ENCODE peak calls at places on chromosomes 2 and 18, in eight cellular contexts. One of them, this sample, is unnamed.

GRCh38 chr2:42962521-42962953 is 170.2 kb upstream of the HAAO start:
- DNase-seq in GM23338: no peak
- DNase-seq in HCT116: no peak
- DNase-seq in colonic mucosa: no peak
- DNase-seq in tibial nerve: no peak
- DNase-seq in RWPE1: no peak
- DNase-seq in lower lobe of right lung: no peak
- DNase-seq in astrocyte of the spinal cord: no peak
- DNase-seq in this sample: no peak

GRCh38 chr2:43491070-43491639 is 104.7 kb downstream of the THADA start:
- DNase-seq in GM23338: no peak
- DNase-seq in HCT116: no peak
- DNase-seq in colonic mucosa: no peak
- DNase-seq in tibial nerve: no peak
- DNase-seq in RWPE1: no peak
- DNase-seq in lower lobe of right lung: no peak
- DNase-seq in astrocyte of the spinal cord: no peak
- DNase-seq in this sample: no peak

GRCh38 chr2:132766573-132766972 is 96.6 kb upstream of the LYPD1 start:
- DNase-seq in GM23338: no peak
- DNase-seq in HCT116: no peak
- DNase-seq in colonic mucosa: no peak
- DNase-seq in tibial nerve: no peak
- DNase-seq in RWPE1: no peak
- DNase-seq in lower lobe of right lung: no peak
- DNase-seq in astrocyte of the spinal cord: no peak
- DNase-seq in this sample: no peak

GRCh38 chr18:5073026-5073944 is 123.8 kb downstream of the AKAIN1 start:
- DNase-seq in GM23338: peak; percentile 81
- DNase-seq in HCT116: peak; percentile 13
- DNase-seq in colonic mucosa: no peak
- DNase-seq in tibial nerve: no peak
- DNase-seq in RWPE1: peak; percentile 7
- DNase-seq in lower lobe of right lung: no peak
- DNase-seq in astrocyte of the spinal cord: peak; percentile 2
- DNase-seq in this sample: no peak

GRCh38 chr2:6866239-6866745 is 585 bp upstream of the CMPK2 start:
- DNase-seq in GM23338: peak; percentile 50
- DNase-seq in HCT116: peak; percentile 27
- DNase-seq in colonic mucosa: peak; percentile 50
- DNase-seq in tibial nerve: no peak
- DNase-seq in RWPE1: peak; percentile 57
- DNase-seq in lower lobe of right lung: no peak
- DNase-seq in astrocyte of the spinal cord: peak; percentile 23
- DNase-seq in this sample: no peak

GRCh38 chr18:4125246-4125938 is 329.7 kb downstream of the DLGAP1 start:
- DNase-seq in GM23338: peak; percentile 61
- DNase-seq in HCT116: no peak
- DNase-seq in colonic mucosa: no peak
- DNase-seq in tibial nerve: no peak
- DNase-seq in RWPE1: no peak
- DNase-seq in lower lobe of right lung: no peak
- DNase-seq in astrocyte of the spinal cord: peak; percentile 69
- DNase-seq in this sample: no peak

GRCh38 chr2:29753676-29754444 is 167.5 kb downstream of the ALK start:
- DNase-seq in GM23338: no peak
- DNase-seq in HCT116: no peak
- DNase-seq in colonic mucosa: no peak
- DNase-seq in tibial nerve: no peak
- DNase-seq in RWPE1: no peak
- DNase-seq in lower lobe of right lung: no peak
- DNase-seq in astrocyte of the spinal cord: peak; percentile 88
- DNase-seq in this sample: no peak

GRCh38 chr18:36187138-36187825 is at the start of gene MOCOS:
- DNase-seq in GM23338: peak; percentile 88
- DNase-seq in HCT116: peak; percentile 29
- DNase-seq in colonic mucosa: peak; percentile 93
- DNase-seq in tibial nerve: peak; percentile 62
- DNase-seq in RWPE1: peak; percentile 68
- DNase-seq in lower lobe of right lung: peak; percentile 90
- DNase-seq in astrocyte of the spinal cord: peak; percentile 54
- DNase-seq in this sample: peak; percentile 92

GRCh38 chr2:144518744-144519596 is 949 bp downstream of the ZEB2 start:
- DNase-seq in GM23338: no peak
- DNase-seq in HCT116: no peak
- DNase-seq in colonic mucosa: no peak
- DNase-seq in tibial nerve: no peak
- DNase-seq in RWPE1: no peak
- DNase-seq in lower lobe of right lung: no peak
- DNase-seq in astrocyte of the spinal cord: peak; percentile 50
- DNase-seq in this sample: no peak

GRCh38 chr2:219531639-219532377 is 11.8 kb downstream of the CHPF start:
- DNase-seq in GM23338: no peak
- DNase-seq in HCT116: no peak
- DNase-seq in colonic mucosa: no peak
- DNase-seq in tibial nerve: no peak
- DNase-seq in RWPE1: no peak
- DNase-seq in lower lobe of right lung: no peak
- DNase-seq in astrocyte of the spinal cord: no peak
- DNase-seq in this sample: no peak

GRCh38 chr2:98348066-98348561 is 1.9 kb downstream of the CNGA3 start:
- DNase-seq in GM23338: peak; percentile 86
- DNase-seq in HCT116: no peak
- DNase-seq in colonic mucosa: no peak
- DNase-seq in tibial nerve: no peak
- DNase-seq in RWPE1: no peak
- DNase-seq in lower lobe of right lung: no peak
- DNase-seq in astrocyte of the spinal cord: no peak
- DNase-seq in this sample: no peak

GRCh38 chr2:43000242-43001054 is 208.1 kb upstream of the HAAO start:
- DNase-seq in GM23338: no peak
- DNase-seq in HCT116: no peak
- DNase-seq in colonic mucosa: no peak
- DNase-seq in tibial nerve: no peak
- DNase-seq in RWPE1: no peak
- DNase-seq in lower lobe of right lung: no peak
- DNase-seq in astrocyte of the spinal cord: no peak
- DNase-seq in this sample: no peak

GRCh38 chr2:161306919-161307318 is 1.3 kb upstream of the PSMD14 start:
- DNase-seq in GM23338: peak; percentile 33
- DNase-seq in HCT116: no peak
- DNase-seq in colonic mucosa: no peak
- DNase-seq in tibial nerve: no peak
- DNase-seq in RWPE1: no peak
- DNase-seq in lower lobe of right lung: no peak
- DNase-seq in astrocyte of the spinal cord: no peak
- DNase-seq in this sample: no peak

GRCh38 chr2:143575340-143575739 is 446.1 kb downstream of the ARHGAP15 start:
- DNase-seq in GM23338: peak; percentile 61
- DNase-seq in HCT116: peak; percentile 7
- DNase-seq in colonic mucosa: no peak
- DNase-seq in tibial nerve: no peak
- DNase-seq in RWPE1: no peak
- DNase-seq in lower lobe of right lung: no peak
- DNase-seq in astrocyte of the spinal cord: no peak
- DNase-seq in this sample: no peak

GRCh38 chr18:6056171-6056932 is 161.0 kb upstream of the TMEM200C start:
- DNase-seq in GM23338: no peak
- DNase-seq in HCT116: no peak
- DNase-seq in colonic mucosa: no peak
- DNase-seq in tibial nerve: no peak
- DNase-seq in RWPE1: no peak
- DNase-seq in lower lobe of right lung: no peak
- DNase-seq in astrocyte of the spinal cord: peak; percentile 82
- DNase-seq in this sample: no peak

GRCh38 chr18:5456577-5457466 is 87.0 kb downstream of the EPB41L3 start:
- DNase-seq in GM23338: peak; percentile 63
- DNase-seq in HCT116: no peak
- DNase-seq in colonic mucosa: no peak
- DNase-seq in tibial nerve: no peak
- DNase-seq in RWPE1: no peak
- DNase-seq in lower lobe of right lung: no peak
- DNase-seq in astrocyte of the spinal cord: peak; percentile 73
- DNase-seq in this sample: no peak

GRCh38 chr2:85772019-85772745 is 18.4 kb downstream of the ATOH8 start:
- DNase-seq in GM23338: peak; percentile 74
- DNase-seq in HCT116: peak; percentile 73
- DNase-seq in colonic mucosa: peak; percentile 92
- DNase-seq in tibial nerve: peak; percentile 99
- DNase-seq in RWPE1: peak; percentile 92
- DNase-seq in lower lobe of right lung: peak; percentile 94
- DNase-seq in astrocyte of the spinal cord: peak; percentile 100
- DNase-seq in this sample: peak; percentile 100

DNA sequence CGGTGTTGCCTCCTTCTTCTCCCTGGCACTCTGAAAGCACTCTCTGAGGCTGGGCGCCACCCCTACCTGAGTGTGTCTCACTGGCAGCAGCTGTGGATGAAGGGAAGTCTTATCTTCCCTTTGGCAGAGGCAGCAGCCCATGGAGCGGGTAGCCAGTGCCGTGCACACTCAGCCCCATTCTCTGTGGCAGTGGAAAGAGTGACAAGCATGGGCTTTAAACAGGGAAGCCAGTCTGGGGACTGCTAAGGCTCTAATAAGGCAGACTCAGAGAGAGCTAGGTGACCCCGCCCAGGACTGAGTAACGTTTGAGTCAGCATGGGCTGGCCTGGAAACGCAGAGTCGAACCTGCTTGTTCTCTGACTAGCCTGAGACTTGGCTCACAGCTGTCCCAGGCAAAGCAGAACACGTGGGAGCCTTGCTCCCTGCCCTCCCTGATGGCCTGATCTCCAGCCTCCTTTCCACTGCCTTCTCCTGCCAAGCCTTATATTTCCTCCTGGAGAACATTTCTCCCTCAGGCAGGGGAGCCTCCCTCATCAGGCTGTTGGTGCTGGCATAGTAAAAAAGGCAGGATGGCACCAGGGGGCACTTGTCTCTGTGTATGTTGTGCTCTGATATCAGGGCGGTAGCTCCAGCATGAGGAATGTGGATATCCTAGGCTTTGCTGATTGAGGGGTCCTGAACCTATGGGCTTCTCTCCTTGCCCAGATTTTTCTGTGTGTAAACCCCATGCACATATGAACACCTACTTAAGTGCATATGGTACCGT is 93.9 kb upstream of the LGALSL start:
- DNase-seq in GM23338: peak; percentile 34
- DNase-seq in HCT116: peak; percentile 92
- DNase-seq in colonic mucosa: peak; percentile 85
- DNase-seq in tibial nerve: peak; percentile 32
- DNase-seq in RWPE1: peak; percentile 89
- DNase-seq in lower lobe of right lung: peak; percentile 59
- DNase-seq in astrocyte of the spinal cord: peak; percentile 93
- DNase-seq in this sample: no peak
- TF ChIP-seq CTCF in GM23338: no peak
- TF ChIP-seq CTCF in HCT116: peak; percentile 42
- TF ChIP-seq CTCF in colonic mucosa: no peak
- TF ChIP-seq CTCF in tibial nerve: no peak
- TF ChIP-seq CTCF in RWPE1: no peak
- TF ChIP-seq CTCF in lower lobe of right lung: no peak
- TF ChIP-seq CTCF in astrocyte of the spinal cord: no peak
- TF ChIP-seq CTCF in this sample: peak; percentile 37

GRCh38 chr18:52339891-52340371 is at the start of gene DCC:
- DNase-seq in GM23338: peak; percentile 82
- DNase-seq in HCT116: no peak
- DNase-seq in colonic mucosa: peak; percentile 24
- DNase-seq in tibial nerve: no peak
- DNase-seq in RWPE1: peak; percentile 10
- DNase-seq in lower lobe of right lung: no peak
- DNase-seq in astrocyte of the spinal cord: peak; percentile 62
- DNase-seq in this sample: no peak
- TF ChIP-seq CTCF in GM23338: peak; percentile 63
- TF ChIP-seq CTCF in HCT116: no peak
- TF ChIP-seq CTCF in colonic mucosa: no peak
- TF ChIP-seq CTCF in tibial nerve: no peak
- TF ChIP-seq CTCF in RWPE1: no peak
- TF ChIP-seq CTCF in lower lobe of right lung: peak; percentile 27
- TF ChIP-seq CTCF in astrocyte of the spinal cord: peak; percentile 60
- TF ChIP-seq CTCF in this sample: peak; percentile 56

GRCh38 chr2:150080115-150080514 is 407.4 kb downstream of the RND3 start:
- DNase-seq in GM23338: no peak
- DNase-seq in HCT116: no peak
- DNase-seq in colonic mucosa: no peak
- DNase-seq in tibial nerve: no peak
- DNase-seq in RWPE1: no peak
- DNase-seq in lower lobe of right lung: no peak
- DNase-seq in astrocyte of the spinal cord: peak; percentile 57
- DNase-seq in this sample: no peak
- TF ChIP-seq CTCF in GM23338: no peak
- TF ChIP-seq CTCF in HCT116: no peak
- TF ChIP-seq CTCF in colonic mucosa: no peak
- TF ChIP-seq CTCF in tibial nerve: no peak
- TF ChIP-seq CTCF in RWPE1: no peak
- TF ChIP-seq CTCF in lower lobe of right lung: no peak
- TF ChIP-seq CTCF in astrocyte of the spinal cord: no peak
- TF ChIP-seq CTCF in this sample: no peak

GRCh38 chr2:134366359-134366758 is 112.5 kb downstream of the MGAT5 start:
- DNase-seq in GM23338: no peak
- DNase-seq in HCT116: no peak
- DNase-seq in colonic mucosa: no peak
- DNase-seq in tibial nerve: no peak
- DNase-seq in RWPE1: no peak
- DNase-seq in lower lobe of right lung: no peak
- DNase-seq in astrocyte of the spinal cord: no peak
- DNase-seq in this sample: no peak

GRCh38 chr2:134367216-134367615 is 113.3 kb downstream of the MGAT5 start:
- DNase-seq in GM23338: no peak
- DNase-seq in HCT116: no peak
- DNase-seq in colonic mucosa: no peak
- DNase-seq in tibial nerve: no peak
- DNase-seq in RWPE1: no peak
- DNase-seq in lower lobe of right lung: no peak
- DNase-seq in astrocyte of the spinal cord: no peak
- DNase-seq in this sample: no peak

GRCh38 chr2:134367915-134368911 is 114.3 kb downstream of the MGAT5 start:
- DNase-seq in GM23338: no peak
- DNase-seq in HCT116: no peak
- DNase-seq in colonic mucosa: no peak
- DNase-seq in tibial nerve: no peak
- DNase-seq in RWPE1: no peak
- DNase-seq in lower lobe of right lung: no peak
- DNase-seq in astrocyte of the spinal cord: peak; percentile 88
- DNase-seq in this sample: no peak

GRCh38 chr2:134362751-134363150 is 108.9 kb downstream of the MGAT5 start:
- DNase-seq in GM23338: no peak
- DNase-seq in HCT116: no peak
- DNase-seq in colonic mucosa: no peak
- DNase-seq in tibial nerve: no peak
- DNase-seq in RWPE1: no peak
- DNase-seq in lower lobe of right lung: no peak
- DNase-seq in astrocyte of the spinal cord: no peak
- DNase-seq in this sample: no peak

DNA sequence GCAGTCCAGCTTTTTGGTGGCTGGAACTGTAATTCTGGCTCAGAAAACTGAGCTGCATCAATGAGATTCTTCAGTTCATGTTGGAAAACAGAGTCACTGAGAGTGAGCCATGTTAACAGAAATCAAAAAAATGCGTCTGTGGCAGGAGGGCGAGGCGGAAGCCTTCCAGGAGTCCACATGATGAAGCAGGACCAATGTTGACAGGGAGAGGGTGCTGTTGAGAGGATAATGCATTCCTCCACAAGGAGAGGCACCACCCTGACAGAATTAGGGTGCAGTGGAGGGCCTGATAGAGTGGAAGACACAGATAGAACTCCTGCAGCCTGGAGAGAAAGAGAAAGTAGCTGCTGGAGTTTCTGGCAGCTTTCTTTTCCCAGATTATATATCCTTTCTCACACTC is 111.5 kb downstream of the MGAT5 start:
- DNase-seq in GM23338: peak; percentile 62
- DNase-seq in HCT116: peak; percentile 10
- DNase-seq in colonic mucosa: no peak
- DNase-seq in tibial nerve: no peak
- DNase-seq in RWPE1: no peak
- DNase-seq in lower lobe of right lung: no peak
- DNase-seq in astrocyte of the spinal cord: no peak
- DNase-seq in this sample: no peak
- TF ChIP-seq CTCF in GM23338: peak; percentile 60
- TF ChIP-seq CTCF in HCT116: peak; percentile 34
- TF ChIP-seq CTCF in colonic mucosa: no peak
- TF ChIP-seq CTCF in tibial nerve: no peak
- TF ChIP-seq CTCF in RWPE1: no peak
- TF ChIP-seq CTCF in lower lobe of right lung: no peak
- TF ChIP-seq CTCF in astrocyte of the spinal cord: no peak
- TF ChIP-seq CTCF in this sample: no peak